ENCODE peak calls at places on chromosomes 7 and 10, in seven cellular contexts. C is colonic mucosa, E is hippocampal formation, I is heart right ventricle, S is Ammon's horn, T is endodermal cell, M is GM23338. J is an unnamed sample.

GRCh38 chr10:21919117-21919516 is 84.4 kb downstream of the DNAJC1 start:
- DNase-seq in S (no peak), I (no peak), T (no peak), E (no peak), C (no peak), M (no peak), J (no peak)

GRCh38 chr7:141585592-141586510 is 34.6 kb downstream of the AGK start:
- DNase-seq in M (no peak), I (no peak), C (no peak), T (no peak), E (no peak), S (no peak), J (no peak)

GRCh38 chr7:137476937-137477336 is 133.4 kb upstream of the PTN start:
- DNase-seq in I (no peak), S (no peak), E (no peak), C (no peak), T (no peak), M (no peak), J (no peak)

GRCh38 chr10:24432478-24433416 is 223.8 kb downstream of the KIAA1217 start:
- DNase-seq in T (no peak), C (no peak), M (peak), S (no peak), E (no peak), I (no peak), J (no peak)

GRCh38 chr7:128167316-128167691 is 73.8 kb upstream of the LEP start:
- DNase-seq in M (peak), E (no peak), S (peak), I (no peak), C (no peak), T (peak), J (peak)

GRCh38 chr7:140060788-140061606 is 1.8 kb downstream of the PARP12 start:
- DNase-seq in I (peak), T (no peak), S (no peak), E (no peak), C (peak), M (no peak), J (no peak)

GRCh38 chr10:88156341-88156740 is 292.9 kb downstream of the PTEN start:
- DNase-seq in M (no peak), S (no peak), I (no peak), E (no peak), T (no peak), C (no peak), J (no peak)

GRCh38 chr7:50838675-50839377 is 56.1 kb upstream of the GRB10 start:
- DNase-seq in M (no peak), S (no peak), C (no peak), T (no peak), E (no peak), I (peak), J (no peak)

GRCh38 chr7:45241339-45242109 is 83.9 kb downstream of the RAMP3 start:
- DNase-seq in M (no peak), C (no peak), T (no peak), I (no peak), E (no peak), S (no peak), J (no peak)

GRCh38 chr10:120131183-120131582 is 238.7 kb downstream of the SEC23IP start:
- DNase-seq in E (no peak), S (no peak), M (peak), I (no peak), C (peak), T (peak), J (no peak)

GRCh38 chr7:157601530-157601929 is 264.7 kb downstream of the DNAJB6 start:
- DNase-seq in T (no peak), M (no peak), E (peak), I (no peak), C (no peak), S (peak), J (no peak)

GRCh38 chr7:92042056-92042737 is 92.1 kb downstream of the CYP51A1 start:
- DNase-seq in C (peak), S (no peak), E (no peak), M (no peak), I (no peak), T (no peak), J (no peak)

GRCh38 chr10:60446855-60447254 is 57.2 kb upstream of the ANK3 start:
- DNase-seq in S (no peak), I (no peak), E (no peak), M (no peak), C (no peak), T (no peak), J (no peak)

GRCh38 chr7:3283130-3283704 is 17.8 kb upstream of the SDK1 start:
- DNase-seq in S (no peak), M (peak), I (no peak), E (no peak), C (no peak), T (no peak), J (no peak)

J was measured in D341Med.